ENCODE peak calls at places on chromosomes 16 and 17, in six cellular contexts. J is HAP-1, S is amygdala, U is A172, O is IMR-90, I is GM10248. G is an unnamed sample.

GRCh38 chr16:28491080-28491969 is 549 bp downstream of the CLN3 start:
- DNase-seq in J (peak; percentile 49), S (no peak), U (no peak), O (no peak), I (peak; percentile 40), G (no peak)

GRCh38 chr17:72976971-72977767 is 115.3 kb downstream of the SLC39A11 start:
- DNase-seq in J (no peak), S (no peak), U (peak; percentile 90), O (peak; percentile 95), I (no peak), G (peak; percentile 38)

GRCh38 chr17:3738562-3739295 is 15.0 kb downstream of the HASPIN start:
- DNase-seq in J (no peak), S (no peak), U (no peak), O (peak; percentile 10), I (no peak), G (no peak)

GRCh38 chr16:80369559-80369958 is 171.2 kb upstream of the DYNLRB2 start:
- DNase-seq in J (peak; percentile 12), S (peak; percentile 7), U (peak; percentile 49), O (peak; percentile 60), I (no peak), G (no peak)

GRCh38 chr16:77986021-77986420 is 36.3 kb upstream of the CLEC3A start:
- DNase-seq in J (no peak), S (no peak), U (no peak), O (no peak), I (no peak), G (no peak)

GRCh38 chr17:45896803-45897693 is 2.7 kb downstream of the MAPT start:
- DNase-seq in J (no peak), S (no peak), U (no peak), O (no peak), I (no peak), G (no peak)

GRCh38 chr16:71474864-71475263 is 12.8 kb upstream of the ZNF23 start:
- DNase-seq in J (no peak), S (no peak), U (peak; percentile 85), O (peak; percentile 92), I (no peak), G (no peak)

GRCh38 chr16:57752203-57752580 is 16.6 kb downstream of the KATNB1 start:
- DNase-seq in J (no peak), S (no peak), U (no peak), O (no peak), I (no peak), G (no peak)

GRCh38 chr17:81514735-81515529 is 2.3 kb upstream of the ACTG1 start:
- DNase-seq in J (peak; percentile 80), S (no peak), U (peak; percentile 69), O (peak; percentile 82), I (peak; percentile 83), G (no peak)

GRCh38 chr17:61718022-61718421 is 127.0 kb upstream of the NACA2 start:
- DNase-seq in J (no peak), S (no peak), U (no peak), O (no peak), I (no peak), G (no peak)